ENCODE peak calls at places on chromosomes 6 and 20, in ten cellular contexts. M, O, A, V, F, W, E, H, N and Q are unnamed samples.

GRCh38 chr6:71446084-71446869 is 157.7 kb downstream of the OGFRL1 start:
- DNase-seq in M (no peak), O (no peak), A (no peak), V (no peak), F (no peak), W (no peak), E (no peak), H (no peak), N (no peak), Q (no peak)

GRCh38 chr20:62027698-62028321 is 37.9 kb downstream of the TAF4 start:
- DNase-seq in M (no peak), O (no peak), A (no peak), V (no peak), F (no peak), W (no peak), E (no peak), H (no peak), N (no peak), Q (no peak)

GRCh38 chr6:108662702-108663101 is 102.0 kb downstream of the FOXO3 start:
- DNase-seq in M (peak; percentile 66), O (no peak), A (no peak), V (no peak), F (no peak), W (no peak), E (no peak), H (no peak), N (no peak), Q (no peak)

GRCh38 chr6:156395276-156395675 is 381.9 kb upstream of the ARID1B start:
- DNase-seq in M (no peak), O (peak; percentile 66), A (no peak), V (no peak), F (no peak), W (no peak), E (no peak), H (no peak), N (no peak), Q (no peak)

GRCh38 chr6:107490568-107491058 is 696 bp downstream of the SOBP start:
- DNase-seq in M (no peak), O (peak; percentile 35), A (no peak), V (no peak), F (no peak), W (no peak), E (no peak), H (no peak), N (no peak), Q (no peak)

GRCh38 chr6:42142118-42142835 is at the start of gene C6orf132:
- DNase-seq in M (peak; percentile 87), O (no peak), A (no peak), V (peak; percentile 82), F (no peak), W (peak; percentile 70), E (no peak), H (no peak), N (no peak), Q (no peak)

GRCh38 chr6:7143161-7143974 is 35.6 kb downstream of the RREB1 start:
- DNase-seq in M (peak; percentile 75), O (no peak), A (no peak), V (no peak), F (no peak), W (no peak), E (no peak), H (peak; percentile 86), N (no peak), Q (no peak)

GRCh38 chr6:162019311-162019710 is 708.3 kb downstream of the PRKN start:
- DNase-seq in M (peak; percentile 53), O (no peak), A (no peak), V (no peak), F (no peak), W (no peak), E (no peak), H (no peak), N (no peak), Q (no peak)

GRCh38 chr6:39852324-39852723 is 60.1 kb downstream of the DAAM2 start:
- DNase-seq in M (no peak), O (no peak), A (no peak), V (no peak), F (no peak), W (no peak), E (no peak), H (no peak), N (no peak), Q (no peak)

GRCh38 chr6:89281779-89282246 is 33.3 kb downstream of the GABRR2 start:
- DNase-seq in M (peak; percentile 62), O (peak; percentile 30), A (peak; percentile 75), V (peak; percentile 82), F (no peak), W (peak; percentile 61), E (peak; percentile 20), H (peak; percentile 25), N (no peak), Q (peak; percentile 22)

GRCh38 chr6:98574991-98575390 is 259.4 kb upstream of the POU3F2 start:
- DNase-seq in M (peak; percentile 23), O (no peak), A (no peak), V (no peak), F (no peak), W (peak; percentile 41), E (no peak), H (no peak), N (no peak), Q (no peak)

GRCh38 chr6:144286503-144287393 is 1.6 kb downstream of the UTRN start:
- DNase-seq in M (peak; percentile 94), O (no peak), A (peak; percentile 54), V (peak; percentile 85), F (peak; percentile 80), W (peak; percentile 84), E (peak; percentile 69), H (no peak), N (peak; percentile 83), Q (no peak)

GRCh38 chr20:36085686-36086267 is 68.8 kb upstream of the EPB41L1 start:
- DNase-seq in M (no peak), O (no peak), A (no peak), V (peak; percentile 43), F (no peak), W (no peak), E (no peak), H (no peak), N (no peak), Q (no peak)